ENCODE peak calls at places on chromosomes 5 and 9, in eight cellular contexts. B, N, Z, I, V, M, W and R are unnamed samples.

GRCh38 chr9:12956261-12956660 is 181.4 kb downstream of the LURAP1L start:
- DNase-seq in B (no peak), N (no peak), Z (no peak), I (no peak), V (no peak), M (peak; percentile 22), W (no peak), R (no peak)

GRCh38 chr9:108184009-108184408 is 671.8 kb downstream of the ACTL7B start:
- DNase-seq in B (no peak), N (no peak), Z (no peak), I (no peak), V (no peak), M (no peak), W (no peak), R (no peak)

GRCh38 chr5:53545744-53546143 is 14.7 kb upstream of the NDUFS4 start:
- DNase-seq in B (no peak), N (no peak), Z (no peak), I (no peak), V (no peak), M (no peak), W (no peak), R (no peak)

GRCh38 chr5:141742866-141743651 is 61.0 kb upstream of the ARAP3 start:
- DNase-seq in B (no peak), N (no peak), Z (no peak), I (no peak), V (no peak), M (peak; percentile 45), W (no peak), R (no peak)

GRCh38 chr5:176360894-176361436 is 599 bp downstream of the KIAA1191 start:
- DNase-seq in B (no peak), N (no peak), Z (no peak), I (no peak), V (no peak), M (peak; percentile 9), W (no peak), R (no peak)

GRCh38 chr5:115087951-115088350 is 81.8 kb downstream of the TRIM36 start:
- DNase-seq in B (no peak), N (no peak), Z (no peak), I (no peak), V (no peak), M (no peak), W (no peak), R (no peak)

GRCh38 chr9:137478613-137479314 is 19.6 kb upstream of the NSMF start:
- DNase-seq in B (peak; percentile 2), N (no peak), Z (no peak), I (no peak), V (no peak), M (no peak), W (no peak), R (no peak)

GRCh38 chr9:118961857-118962256 is 407.4 kb downstream of the BRINP1 start:
- DNase-seq in B (no peak), N (no peak), Z (no peak), I (no peak), V (peak; percentile 2), M (peak; percentile 9), W (no peak), R (no peak)

GRCh38 chr5:141950207-141951005 is 7.6 kb downstream of the PCDH12 start:
- DNase-seq in B (no peak), N (no peak), Z (no peak), I (no peak), V (no peak), M (no peak), W (no peak), R (no peak)

GRCh38 chr9:129932303-129933151 is 97.3 kb downstream of the USP20 start:
- DNase-seq in B (no peak), N (no peak), Z (no peak), I (no peak), V (no peak), M (peak; percentile 44), W (no peak), R (no peak)

GRCh38 chr5:63211413-63212132 is 633.0 kb downstream of the LRRC70 start:
- DNase-seq in B (no peak), N (no peak), Z (no peak), I (no peak), V (no peak), M (no peak), W (no peak), R (no peak)

GRCh38 chr5:130978475-130978874 is 186.6 kb downstream of the HINT1 start:
- DNase-seq in B (no peak), N (no peak), Z (no peak), I (no peak), V (no peak), M (peak; percentile 20), W (no peak), R (no peak)

GRCh38 chr5:57831942-57832341 is 349.3 kb upstream of the ACTBL2 start:
- DNase-seq in B (no peak), N (no peak), Z (no peak), I (no peak), V (no peak), M (peak; percentile 31), W (no peak), R (no peak)

GRCh38 chr5:80820685-80821084 is 139.5 kb upstream of the RASGRF2 start:
- DNase-seq in B (no peak), N (no peak), Z (no peak), I (no peak), V (no peak), M (no peak), W (no peak), R (no peak)

GRCh38 chr5:38672059-38672791 is 115.8 kb upstream of the LIFR start:
- DNase-seq in B (no peak), N (no peak), Z (no peak), I (no peak), V (peak; percentile 85), M (peak; percentile 67), W (no peak), R (no peak)

GRCh38 chr9:9791621-9792020 is 821.2 kb downstream of the PTPRD start:
- DNase-seq in B (no peak), N (no peak), Z (no peak), I (no peak), V (peak; percentile 11), M (peak; percentile 7), W (no peak), R (no peak)

GRCh38 chr5:172411423-172412111 is 42.8 kb downstream of the SH3PXD2B start:
- DNase-seq in B (no peak), N (no peak), Z (no peak), I (no peak), V (no peak), M (peak; percentile 47), W (no peak), R (no peak)

GRCh38 chr9:37155601-37156000 is 35.2 kb downstream of the ZCCHC7 start:
- DNase-seq in B (no peak), N (no peak), Z (no peak), I (no peak), V (no peak), M (no peak), W (no peak), R (no peak)

GRCh38 chr9:71766663-71767062 is 1.6 kb downstream of the CEMIP2 start:
- DNase-seq in B (no peak), N (no peak), Z (no peak), I (no peak), V (no peak), M (no peak), W (no peak), R (no peak)

GRCh38 chr9:90141723-90142122 is 500.9 kb downstream of the DIRAS2 start:
- DNase-seq in B (no peak), N (no peak), Z (peak; percentile 13), I (no peak), V (peak; percentile 20), M (peak; percentile 40), W (no peak), R (no peak)

GRCh38 chr9:84617415-84617814 is 52.1 kb upstream of the NTRK2 start:
- DNase-seq in B (no peak), N (no peak), Z (no peak), I (no peak), V (no peak), M (no peak), W (no peak), R (no peak)

GRCh38 chr5:124474821-124475220 is 271.6 kb downstream of the ZNF608 start:
- DNase-seq in B (no peak), N (no peak), Z (no peak), I (no peak), V (no peak), M (no peak), W (no peak), R (no peak)

GRCh38 chr5:104793452-104794120 is 1231.0 kb upstream of the NUDT12 start:
- DNase-seq in B (no peak), N (no peak), Z (no peak), I (no peak), V (no peak), M (no peak), W (no peak), R (no peak)

GRCh38 chr5:148090780-148091221 is 27.0 kb downstream of the SPINK5 start:
- DNase-seq in B (no peak), N (no peak), Z (no peak), I (no peak), V (no peak), M (no peak), W (no peak), R (no peak)

GRCh38 chr9:108333406-108334031 is 522.3 kb downstream of the ACTL7B start:
- DNase-seq in B (no peak), N (no peak), Z (no peak), I (no peak), V (no peak), M (no peak), W (no peak), R (no peak)

GRCh38 chr5:176873541-176874172 is 25.5 kb downstream of the HK3 start:
- DNase-seq in B (no peak), N (no peak), Z (no peak), I (no peak), V (no peak), M (no peak), W (no peak), R (no peak)